ENCODE peak calls at places on chromosome 11, in seven cellular contexts. O is sigmoid colon; C is omental fat pad; U is left ventricle myocardium inferior; B is stimulated activated naive CD8-positive, alpha-beta T cell treated with anti-CD3 and anti-CD28 coated beads, Interleukin-15, amount 100 ng/mL, for 72 hours; L is naive thymus-derived CD4-positive, alpha-beta T cell; P is cardiac fibroblast. V is an unnamed sample.
A peak's percentile ranks its signal among the peaks of the same experiment; 100 is the strongest.

GRCh38 chr11:68334923-68335322 is 22.5 kb downstream of the LRP5 start:
- DNase-seq in O (no peak), C (no peak), U (no peak), B (no peak), L (no peak), P (no peak), V (no peak)

GRCh38 chr11:17521106-17521900 is 22.9 kb downstream of the USH1C start:
- DNase-seq in O (no peak), C (no peak), U (no peak), B (no peak), L (no peak), P (no peak), V (no peak)

GRCh38 chr11:12864316-12865156 is 144.6 kb upstream of the RASSF10 start:
- DNase-seq in O (no peak), C (no peak), U (no peak), B (no peak), L (no peak), P (peak; percentile 91), V (no peak)

GRCh38 chr11:24585192-24585591 is 88.3 kb downstream of the LUZP2 start:
- DNase-seq in O (no peak), C (no peak), U (no peak), B (no peak), L (no peak), P (peak; percentile 13), V (no peak)

GRCh38 chr11:47992959-47993820 is 12.8 kb downstream of the PTPRJ start:
- DNase-seq in O (no peak), C (no peak), U (no peak), B (no peak), L (no peak), P (peak; percentile 76), V (no peak)

GRCh38 chr11:75325713-75326438 is 25.6 kb downstream of the ARRB1 start:
- DNase-seq in O (peak; percentile 89), C (no peak), U (peak; percentile 70), B (peak; percentile 70), L (no peak), P (peak; percentile 93), V (no peak)

GRCh38 chr11:26715133-26715532 is 6.7 kb downstream of the SLC5A12 start:
- DNase-seq in O (no peak), C (no peak), U (no peak), B (no peak), L (no peak), P (no peak), V (no peak)

GRCh38 chr11:68965901-68966868 is 14.6 kb downstream of the MRGPRD start:
- DNase-seq in O (peak; percentile 57), C (no peak), U (no peak), B (no peak), L (no peak), P (no peak), V (peak; percentile 59)

GRCh38 chr11:11582261-11582701 is 39.5 kb downstream of the GALNT18 start:
- DNase-seq in O (no peak), C (no peak), U (no peak), B (no peak), L (no peak), P (no peak), V (peak; percentile 36)

GRCh38 chr11:65861165-65861505 is 902 bp downstream of the MUS81 start:
- DNase-seq in O (peak; percentile 76), C (no peak), U (no peak), B (no peak), L (peak; percentile 8), P (no peak), V (no peak)

GRCh38 chr11:35558468-35558867 is 33.1 kb upstream of the PAMR1 start:
- DNase-seq in O (no peak), C (no peak), U (no peak), B (no peak), L (no peak), P (peak; percentile 60), V (no peak)

GRCh38 chr11:34468209-34468841 is 29.6 kb downstream of the CAT start:
- DNase-seq in O (no peak), C (no peak), U (no peak), B (peak; percentile 46), L (no peak), P (peak; percentile 31), V (no peak)

GRCh38 chr11:95913830-95914229 is 10.1 kb downstream of the MTMR2 start:
- DNase-seq in O (no peak), C (no peak), U (no peak), B (no peak), L (no peak), P (no peak), V (no peak)

GRCh38 chr11:82557274-82557673 is 176.4 kb downstream of the FAM181B start:
- DNase-seq in O (peak; percentile 63), C (no peak), U (peak; percentile 32), B (no peak), L (no peak), P (no peak), V (peak; percentile 23)

GRCh38 chr11:30128269-30128932 is 102.4 kb upstream of the FSHB start:
- DNase-seq in O (no peak), C (no peak), U (no peak), B (no peak), L (no peak), P (peak; percentile 54), V (no peak)

GRCh38 chr11:72587696-72588095 is 86.5 kb downstream of the PDE2A start:
- DNase-seq in O (peak; percentile 45), C (no peak), U (no peak), B (no peak), L (no peak), P (no peak), V (no peak)

GRCh38 chr11:8102296-8102915 is 21.4 kb downstream of the TUB start:
- DNase-seq in O (no peak), C (no peak), U (no peak), B (no peak), L (no peak), P (no peak), V (no peak)

GRCh38 chr11:132161538-132161937 is 791.1 kb downstream of the NTM start:
- DNase-seq in O (no peak), C (no peak), U (no peak), B (no peak), L (no peak), P (no peak), V (no peak)

GRCh38 chr11:110455718-110456117 is 26.0 kb downstream of the FDX1 start:
- DNase-seq in O (no peak), C (no peak), U (no peak), B (no peak), L (no peak), P (no peak), V (no peak)

GRCh38 chr11:100675115-100675650 is 11.9 kb upstream of the ARHGAP42 start:
- DNase-seq in O (no peak), C (no peak), U (no peak), B (no peak), L (no peak), P (no peak), V (no peak)

GRCh38 chr11:65870706-65871681 is 1.6 kb downstream of the EFEMP2 start:
- DNase-seq in O (peak; percentile 71), C (no peak), U (peak; percentile 72), B (no peak), L (no peak), P (no peak), V (no peak)

GRCh38 chr11:87398913-87399312 is 361.2 kb downstream of the TMEM135 start:
- DNase-seq in O (peak; percentile 88), C (no peak), U (peak; percentile 57), B (no peak), L (no peak), P (no peak), V (peak; percentile 89)

V was measured in lower leg skin.